ENCODE peak calls at places on chromosomes 3 and 15, in eight cellular contexts. L is IMR-90, Y is OCI-LY7, O is lung, J is hepatocyte, S is fibroblast of lung, N is heart right ventricle, K is astrocyte. Z is an unnamed sample.

GRCh38 chr3:17258823-17259436 is 374.2 kb downstream of the PLCL2 start:
- DNase-seq in L (peak), Y (peak), O (no peak), J (peak), S (peak), N (no peak), K (peak), Z (no peak)

GRCh38 chr15:98286831-98287230 is 326.3 kb downstream of the ARRDC4 start:
- DNase-seq in L (no peak), Y (no peak), O (no peak), J (no peak), S (no peak), N (no peak), K (no peak), Z (no peak)

GRCh38 chr3:24315991-24316390 is 178.7 kb downstream of the THRB start:
- DNase-seq in L (no peak), Y (no peak), O (no peak), J (no peak), S (peak), N (no peak), K (no peak), Z (no peak)

GRCh38 chr3:53718462-53718861 is 127.8 kb downstream of the CHDH start:
- DNase-seq in L (no peak), Y (no peak), O (no peak), J (no peak), S (no peak), N (no peak), K (no peak), Z (no peak)

GRCh38 chr3:186413615-186414415 is 51.8 kb upstream of the DGKG start:
- DNase-seq in L (no peak), Y (no peak), O (peak), J (peak), S (peak), N (peak), K (no peak), Z (peak)

GRCh38 chr3:190119734-190120133 is 963 bp downstream of the P3H2 start:
- DNase-seq in L (no peak), Y (no peak), O (no peak), J (no peak), S (no peak), N (no peak), K (no peak), Z (no peak)

GRCh38 chr3:43857361-43858051 is 166.8 kb downstream of the ABHD5 start:
- DNase-seq in L (peak), Y (no peak), O (no peak), J (no peak), S (peak), N (no peak), K (no peak), Z (no peak)

GRCh38 chr3:126959921-126960603 is 22.9 kb upstream of the PLXNA1 start:
- DNase-seq in L (peak), Y (no peak), O (no peak), J (peak), S (peak), N (no peak), K (peak), Z (no peak)

GRCh38 chr3:7504886-7505775 is 644.2 kb downstream of the GRM7 start:
- DNase-seq in L (no peak), Y (no peak), O (no peak), J (peak), S (peak), N (peak), K (peak), Z (no peak)

GRCh38 chr15:67039349-67040075 is 25.9 kb upstream of the SMAD3 start:
- DNase-seq in L (no peak), Y (no peak), O (no peak), J (peak), S (no peak), N (no peak), K (no peak), Z (no peak)

GRCh38 chr3:54122802-54123537 is 618 bp downstream of the CACNA2D3 start:
- DNase-seq in L (no peak), Y (no peak), O (no peak), J (no peak), S (no peak), N (no peak), K (no peak), Z (no peak)

GRCh38 chr15:101672298-101672697 is 20.1 kb upstream of the TM2D3 start:
- DNase-seq in L (no peak), Y (no peak), O (no peak), J (no peak), S (no peak), N (no peak), K (no peak), Z (no peak)

GRCh38 chr15:41629436-41629835 is 30.8 kb upstream of the MGA start:
- DNase-seq in L (no peak), Y (no peak), O (no peak), J (no peak), S (no peak), N (no peak), K (no peak), Z (no peak)

GRCh38 chr3:142366434-142366833 is 81.4 kb downstream of the XRN1 start:
- DNase-seq in L (no peak), Y (peak), O (no peak), J (no peak), S (no peak), N (no peak), K (no peak), Z (no peak)

GRCh38 chr3:171712168-171712938 is 97.9 kb downstream of the PLD1 start:
- DNase-seq in L (peak), Y (no peak), O (no peak), J (no peak), S (peak), N (no peak), K (peak), Z (no peak)

GRCh38 chr3:168071535-168071934 is 24.2 kb downstream of the GOLIM4 start:
- DNase-seq in L (peak), Y (no peak), O (no peak), J (no peak), S (peak), N (no peak), K (peak), Z (no peak)

GRCh38 chr3:151440940-151441339 is 19.9 kb downstream of the IGSF10 start:
- DNase-seq in L (no peak), Y (no peak), O (no peak), J (no peak), S (no peak), N (no peak), K (no peak), Z (no peak)

GRCh38 chr15:64930778-64931240 is 19.1 kb downstream of the ANKDD1A start:
- DNase-seq in L (peak), Y (no peak), O (no peak), J (no peak), S (peak), N (no peak), K (peak), Z (no peak)

GRCh38 chr3:144437989-144438388 is 466.4 kb downstream of the DIPK2A start:
- DNase-seq in L (no peak), Y (no peak), O (no peak), J (peak), S (no peak), N (no peak), K (no peak), Z (no peak)

GRCh38 chr3:134610455-134611385 is 40.1 kb downstream of the KY start:
- DNase-seq in L (no peak), Y (no peak), O (peak), J (no peak), S (no peak), N (no peak), K (no peak), Z (no peak)

GRCh38 chr3:63950698-63951097 is 38.5 kb upstream of the SCAANT1 start:
- DNase-seq in L (no peak), Y (no peak), O (no peak), J (no peak), S (peak), N (no peak), K (peak), Z (no peak)

GRCh38 chr3:142912440-142913172 is 23.7 kb upstream of the PCOLCE2 start:
- DNase-seq in L (no peak), Y (no peak), O (no peak), J (no peak), S (peak), N (no peak), K (peak), Z (no peak)

DNA sequence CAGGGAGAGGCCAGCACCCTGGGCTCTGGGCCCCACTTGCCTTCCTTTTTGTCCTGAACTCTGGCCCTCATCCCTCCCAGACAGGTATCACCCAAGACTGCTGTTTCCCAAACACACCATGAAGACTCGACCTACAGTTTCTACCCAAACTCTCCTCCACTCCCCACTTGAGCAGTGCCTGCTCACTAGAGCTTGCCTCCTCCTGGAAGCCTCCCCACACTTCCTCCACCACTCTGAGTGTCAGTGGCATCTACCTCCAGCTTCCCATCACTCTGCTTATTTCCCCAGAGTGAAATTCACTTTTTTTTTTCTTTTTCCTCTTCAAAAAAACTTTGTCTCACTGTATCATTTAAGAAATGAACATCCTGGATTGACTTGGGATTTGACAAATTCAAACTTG is 62.5 kb downstream of the IQSEC1 start:
- DNase-seq in L (no peak), Y (peak), O (no peak), J (no peak), S (no peak), N (no peak), K (no peak), Z (no peak)
- H3K4me3 ChIP-seq in L (no peak), Y (peak), O (no peak), J (no peak), S (no peak), N (no peak), K (no peak), Z (no peak)

GRCh38 chr3:15637131-15637951 is 35.8 kb downstream of the BTD start:
- DNase-seq in L (no peak), Y (no peak), O (no peak), J (no peak), S (peak), N (no peak), K (peak), Z (no peak)
- H3K27ac ChIP-seq in L (peak), Y (no peak), O (peak), J (peak), S (peak), N (no peak), K (peak), Z (no peak)

DNA sequence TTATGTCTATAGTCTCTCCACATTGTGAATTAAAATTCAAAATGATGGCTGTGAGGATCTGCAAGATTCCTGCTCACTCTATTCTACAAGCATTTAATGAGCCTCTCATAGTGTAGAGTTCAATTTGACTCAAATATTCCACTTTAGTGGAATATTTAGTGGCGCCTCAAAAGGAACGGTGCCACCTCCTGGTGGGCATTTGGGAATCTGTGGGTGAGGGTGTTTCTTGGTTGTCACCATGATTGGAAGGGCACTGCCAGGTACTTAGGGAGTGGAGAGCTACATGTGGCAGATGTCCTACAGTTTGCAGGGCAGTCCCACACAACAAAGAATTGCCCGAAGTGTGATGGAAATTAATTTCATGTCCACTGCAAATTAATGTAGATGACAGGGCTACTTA is 21.5 kb upstream of the KCNMB3 start:
- DNase-seq in L (peak), Y (no peak), O (no peak), J (no peak), S (no peak), N (no peak), K (no peak), Z (no peak)
- TF ChIP-seq CTCF in L (peak), Y (peak), O (no peak), J (no peak), S (peak), N (no peak), K (no peak), Z (peak)

DNA sequence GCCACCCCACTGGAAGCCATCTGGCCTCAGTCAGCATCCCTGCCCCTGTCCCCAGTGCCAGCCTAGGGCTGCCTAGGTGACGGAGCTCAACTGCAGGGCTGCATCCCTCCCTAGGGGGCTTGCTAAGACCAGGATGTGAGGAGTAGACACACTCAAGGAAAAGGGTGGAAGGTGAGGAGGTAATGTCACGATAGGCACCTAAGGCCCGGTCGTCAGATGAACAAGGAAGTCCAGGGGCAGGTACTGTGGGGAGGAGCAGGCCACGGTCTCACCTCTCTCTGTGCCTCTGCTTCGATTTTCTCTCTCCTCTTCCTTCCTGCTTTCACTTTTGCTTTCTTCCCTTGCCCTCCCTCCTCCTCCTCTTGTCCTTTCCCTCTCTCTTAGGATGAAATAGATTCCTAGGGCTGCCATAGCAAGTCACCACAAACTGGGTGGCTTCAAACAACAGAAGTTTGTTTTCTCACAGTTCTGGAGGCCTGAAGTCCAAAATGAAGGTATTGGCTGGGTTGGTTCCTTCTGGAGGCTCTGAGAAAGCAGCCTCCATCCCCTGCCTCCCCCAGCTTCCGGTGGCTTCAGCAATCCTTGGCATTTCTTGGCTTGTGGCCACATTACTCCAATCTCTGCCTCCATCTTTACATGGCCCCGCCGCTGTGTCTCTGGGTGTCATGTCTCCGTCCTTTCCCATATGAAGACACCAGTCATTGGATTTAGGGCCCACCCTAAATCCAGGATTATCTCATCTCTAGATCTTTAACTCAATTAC is 298.2 kb downstream of the SHQ1 start:
- DNase-seq in L (no peak), Y (no peak), O (no peak), J (no peak), S (no peak), N (no peak), K (no peak), Z (no peak)
- H3K4me3 ChIP-seq in L (peak), Y (no peak), O (no peak), J (no peak), S (no peak), N (no peak), K (no peak), Z (no peak)

GRCh38 chr3:55631766-55632331 is 144.7 kb upstream of the WNT5A start:
- DNase-seq in L (no peak), Y (peak), O (no peak), J (no peak), S (no peak), N (no peak), K (no peak), Z (no peak)
- H3K27ac ChIP-seq in L (no peak), Y (no peak), O (no peak), J (no peak), S (no peak), N (no peak), K (no peak), Z (no peak)

DNA sequence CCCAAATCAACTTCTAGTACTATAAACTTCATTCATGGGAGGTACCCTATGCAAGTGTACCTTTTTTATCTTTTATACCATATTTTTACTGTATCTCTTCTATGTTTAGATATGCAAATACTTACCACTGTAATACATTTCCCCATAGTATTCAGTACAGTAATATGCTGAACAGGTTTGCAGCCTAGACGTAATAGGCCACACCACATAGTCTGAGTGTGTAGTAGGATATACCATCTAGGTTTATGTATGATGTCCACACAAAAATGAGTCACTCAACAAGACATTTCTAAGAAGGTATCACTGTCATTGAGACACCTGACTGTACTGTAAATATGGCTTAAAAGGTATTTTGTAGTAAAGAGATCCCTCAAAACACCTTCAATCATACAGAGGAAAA is 124.7 kb downstream of the PLOD2 start:
- DNase-seq in L (no peak), Y (no peak), O (no peak), J (no peak), S (no peak), N (no peak), K (no peak), Z (no peak)
- TF ChIP-seq CTCF in L (no peak), Y (no peak), O (no peak), J (no peak), S (no peak), N (no peak), K (no peak), Z (no peak)

Z was measured in dorsolateral prefrontal cortex.